ENCODE peak calls at places on chromosomes 4 and X, in seven cellular contexts. H is H1, P is K562, Z is GM12878, F is SK-N-SH, L is GM12891, J is HepG2. G is an unnamed sample.

GRCh38 chr4:3342182-3342854 is 49.5 kb downstream of the RGS12 start:
- DNase-seq in H (no peak), P (no peak), Z (no peak), F (no peak), L (no peak), J (peak; percentile 85), G (no peak)

GRCh38 chrX:63128509-63128908 is 222.6 kb downstream of the SPIN4 start:
- DNase-seq in H (no peak), P (no peak), Z (peak; percentile 53), F (peak; percentile 1), L (no peak), J (peak; percentile 11), G (no peak)

GRCh38 chr4:112938461-112939058 is 110.9 kb upstream of the ANK2 start:
- DNase-seq in H (no peak), P (no peak), Z (no peak), F (peak; percentile 38), L (peak; percentile 5), J (peak; percentile 14), G (no peak)

GRCh38 chrX:110139172-110139571 is 136.3 kb downstream of the TMEM164 start:
- DNase-seq in H (no peak), P (no peak), Z (no peak), F (no peak), L (no peak), J (no peak), G (no peak)

GRCh38 chr4:6294705-6295421 is 25.2 kb downstream of the WFS1 start:
- DNase-seq in H (no peak), P (no peak), Z (no peak), F (no peak), L (no peak), J (no peak), G (no peak)

GRCh38 chrX:7074135-7074907 is 73.2 kb upstream of the STS start:
- DNase-seq in H (no peak), P (no peak), Z (no peak), F (no peak), L (no peak), J (no peak), G (no peak)

GRCh38 chr4:3416270-3416669 is 25.5 kb upstream of the HGFAC start:
- DNase-seq in H (no peak), P (no peak), Z (no peak), F (no peak), L (no peak), J (no peak), G (no peak)

GRCh38 chr4:66662620-66663019 is 882.7 kb downstream of the CENPC start:
- DNase-seq in H (no peak), P (no peak), Z (no peak), F (no peak), L (no peak), J (no peak), G (no peak)

GRCh38 chr4:29390921-29391320 is 1329.2 kb upstream of the PCDH7 start:
- DNase-seq in H (no peak), P (no peak), Z (no peak), F (no peak), L (no peak), J (no peak), G (no peak)

GRCh38 chr4:69830529-69831269 is 29.2 kb downstream of the SULT1E1 start:
- DNase-seq in H (no peak), P (no peak), Z (no peak), F (no peak), L (no peak), J (peak; percentile 81), G (no peak)

GRCh38 chr4:13173974-13174373 is 310.2 kb downstream of the RAB28 start:
- DNase-seq in H (no peak), P (no peak), Z (no peak), F (no peak), L (no peak), J (no peak), G (no peak)

GRCh38 chr4:25144870-25145481 is 15.3 kb downstream of the SEPSECS start:
- DNase-seq in H (no peak), P (peak; percentile 21), Z (no peak), F (peak; percentile 43), L (no peak), J (no peak), G (no peak)

GRCh38 chrX:103254171-103254824 is 657 bp downstream of the TCEAL8 start:
- DNase-seq in H (peak; percentile 66), P (peak; percentile 37), Z (peak; percentile 3), F (peak; percentile 55), L (no peak), J (peak; percentile 5), G (no peak)

GRCh38 chr4:79445371-79445781 is 37.3 kb upstream of the GK2 start:
- DNase-seq in H (no peak), P (no peak), Z (no peak), F (no peak), L (no peak), J (no peak), G (no peak)

GRCh38 chr4:5797866-5798265 is 86.9 kb downstream of the EVC start:
- DNase-seq in H (no peak), P (no peak), Z (no peak), F (no peak), L (no peak), J (no peak), G (no peak)

GRCh38 chr4:73501664-73502265 is 20.2 kb downstream of the AFM start:
- DNase-seq in H (no peak), P (no peak), Z (no peak), F (no peak), L (no peak), J (no peak), G (no peak)

GRCh38 chr4:37864786-37865185 is 26.1 kb upstream of the TBC1D1 start:
- DNase-seq in H (no peak), P (no peak), Z (no peak), F (no peak), L (no peak), J (no peak), G (no peak)

GRCh38 chr4:85406185-85406584 is 68.8 kb upstream of the ARHGAP24 start:
- DNase-seq in H (no peak), P (no peak), Z (no peak), F (peak; percentile 28), L (no peak), J (no peak), G (no peak)

GRCh38 chr4:66567551-66567950 is 897.3 kb upstream of the EPHA5 start:
- DNase-seq in H (no peak), P (no peak), Z (no peak), F (no peak), L (no peak), J (no peak), G (no peak)

GRCh38 chr4:24214796-24215195 is 324.9 kb upstream of the PPARGC1A start:
- DNase-seq in H (no peak), P (no peak), Z (no peak), F (no peak), L (no peak), J (no peak), G (no peak)

GRCh38 chrX:152821145-152821765 is 9.3 kb downstream of the CETN2 start:
- DNase-seq in H (peak; percentile 9), P (peak; percentile 45), Z (no peak), F (peak; percentile 49), L (no peak), J (peak; percentile 23), G (no peak)

GRCh38 chr4:88159137-88159725 is 792 bp upstream of the ABCG2 start:
- DNase-seq in H (peak; percentile 47), P (no peak), Z (no peak), F (no peak), L (peak; percentile 8), J (peak; percentile 44), G (no peak)

GRCh38 chr4:79141530-79141929 is 184.3 kb downstream of the NAA11 start:
- DNase-seq in H (peak; percentile 9), P (no peak), Z (no peak), F (no peak), L (no peak), J (peak; percentile 1), G (no peak)

GRCh38 chr4:105306158-105306781 is 159.6 kb downstream of the TET2 start:
- DNase-seq in H (no peak), P (no peak), Z (peak; percentile 91), F (no peak), L (peak; percentile 23), J (no peak), G (peak; percentile 20)

GRCh38 chrX:1874416-1874815 is 259.6 kb downstream of the ASMT start:
- DNase-seq in H (no peak), P (no peak), Z (no peak), F (no peak), L (no peak), J (no peak), G (no peak)

GRCh38 chrX:154367474-154368308 is 6.7 kb downstream of the FLNA start:
- DNase-seq in H (no peak), P (no peak), Z (no peak), F (no peak), L (no peak), J (no peak), G (no peak)

GRCh38 chrX:154369453-154370299 is 4.8 kb downstream of the FLNA start:
- DNase-seq in H (no peak), P (peak; percentile 59), Z (peak; percentile 25), F (peak; percentile 83), L (no peak), J (peak; percentile 87), G (no peak)

GRCh38 chrX:154370300-154370881 is 4.0 kb downstream of the FLNA start:
- DNase-seq in H (no peak), P (peak; percentile 32), Z (no peak), F (peak; percentile 61), L (no peak), J (no peak), G (no peak)

GRCh38 chrX:154366666-154367055 is 7.8 kb downstream of the FLNA start:
- DNase-seq in H (no peak), P (no peak), Z (no peak), F (no peak), L (no peak), J (no peak), G (no peak)

GRCh38 chrX:154368630-154369452 is 5.6 kb downstream of the FLNA start:
- DNase-seq in H (no peak), P (peak; percentile 78), Z (peak; percentile 60), F (no peak), L (peak; percentile 51), J (peak; percentile 66), G (no peak)
- TF ChIP-seq TAF1 in H (peak; percentile 38), P (peak; percentile 31), Z (no peak), F (no peak), L (no peak), J (no peak), G (no peak)

DNA sequence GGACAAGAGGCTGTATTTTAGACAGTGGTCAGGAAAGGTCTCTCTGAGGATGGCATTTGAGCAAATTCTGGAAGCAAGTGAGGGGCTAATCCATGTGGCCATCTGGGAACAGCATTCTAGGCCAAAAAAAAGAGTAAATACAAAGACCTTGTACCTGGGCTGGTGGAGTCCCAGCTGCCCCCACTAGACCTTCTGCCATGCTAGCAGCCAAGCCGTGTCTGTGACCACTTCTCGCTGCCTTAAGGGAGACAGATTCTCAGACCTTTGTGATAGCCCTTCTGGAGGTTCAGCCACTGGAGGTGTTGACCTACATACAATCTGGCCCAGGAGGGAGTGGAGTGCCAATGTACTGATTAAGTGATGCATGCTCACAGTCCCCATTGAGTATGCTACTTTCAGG is 506.2 kb downstream of the MID1IP1 start:
- DNase-seq in H (no peak), P (no peak), Z (no peak), F (no peak), L (no peak), J (no peak), G (no peak)
- TF ChIP-seq TAF1 in H (no peak), P (no peak), Z (no peak), F (no peak), L (no peak), J (no peak), G (no peak)

GRCh38 chr4:185219551-185220344 is 10.3 kb downstream of the SNX25 start:
- DNase-seq in H (no peak), P (no peak), Z (no peak), F (no peak), L (no peak), J (no peak), G (no peak)
- TF ChIP-seq TAF1 in H (no peak), P (no peak), Z (no peak), F (no peak), L (no peak), J (no peak), G (no peak)

GRCh38 chrX:154351183-154352011 is 23.0 kb downstream of the FLNA start:
- DNase-seq in H (no peak), P (no peak), Z (no peak), F (no peak), L (no peak), J (no peak), G (no peak)
- TF ChIP-seq TAF1 in H (no peak), P (no peak), Z (no peak), F (no peak), L (no peak), J (no peak), G (no peak)